ENCODE peak calls at places on chromosomes 3 and 15, in six cellular contexts. P, K, D, A, S and N are unnamed samples. For H3K9me3 and H3K4me1, the result is how much of the 10 kb centered on the place peaks cover.

GRCh38 chr15:79523266-79523665 is 91.1 kb downstream of the MINAR1 start:
- DNase-seq in S (peak), D (no peak), A (no peak), K (no peak), P (no peak), N (no peak)

GRCh38 chr3:39108309-39108708 is 829 bp downstream of the TTC21A start:
- DNase-seq in A (peak), P (no peak), D (peak), K (no peak), S (no peak), N (no peak)

GRCh38 chr3:112376996-112377395 is 44.0 kb downstream of the CD200 start:
- DNase-seq in S (peak), P (no peak), D (no peak), K (no peak), A (no peak), N (no peak)

GRCh38 chr3:40290396-40290795 is 19.1 kb upstream of the EIF1B start:
- DNase-seq in P (no peak), D (no peak), K (no peak), A (peak), S (no peak), N (no peak)

GRCh38 chr3:193347507-193348501 is 30.7 kb downstream of the ATP13A5 start:
- DNase-seq in K (no peak), S (no peak), A (peak), D (peak), P (no peak), N (no peak)

GRCh38 chr15:50209804-50210203 is 27.8 kb downstream of the SLC27A2 start:
- DNase-seq in A (no peak), D (no peak), P (no peak), K (no peak), S (no peak), N (no peak)

GRCh38 chr15:70341566-70341965 is 243.8 kb upstream of the TLE3 start:
- DNase-seq in S (no peak), P (no peak), D (no peak), A (peak), K (peak), N (no peak)

GRCh38 chr3:78919021-78919755 is 848.6 kb downstream of the ROBO1 start:
- DNase-seq in K (no peak), A (no peak), D (no peak), S (peak), P (no peak), N (no peak)

GRCh38 chr3:14174483-14174882 is 3.9 kb downstream of the XPC start:
- DNase-seq in S (peak), P (no peak), D (no peak), K (no peak), A (no peak), N (no peak)

GRCh38 chr3:124707667-124708066 is 22.6 kb upstream of the UMPS start:
- DNase-seq in S (peak), A (peak), D (no peak), K (no peak), P (no peak), N (no peak)

GRCh38 chr15:63605816-63606215 is 8.6 kb downstream of the FBXL22 start:
- DNase-seq in K (no peak), P (no peak), A (no peak), D (no peak), S (no peak), N (no peak)

GRCh38 chr3:58640700-58641372 is 25.7 kb downstream of the FAM3D start:
- DNase-seq in S (peak), A (peak), K (peak), P (peak), D (peak), N (peak)

GRCh38 chr3:124168271-124168670 is 176.3 kb upstream of the ROPN1 start:
- DNase-seq in A (no peak), P (no peak), K (peak), S (peak), D (no peak), N (no peak)

GRCh38 chr3:14440531-14441239 is 38.3 kb downstream of the SLC6A6 start:
- DNase-seq in P (no peak), K (no peak), S (peak), A (peak), D (no peak), N (no peak)

GRCh38 chr3:111737712-111738097 is 121.4 kb upstream of the PHLDB2 start:
- DNase-seq in D (no peak), P (peak), A (no peak), S (peak), K (peak), N (peak)

GRCh38 chr3:41431386-41431785 is 232.1 kb downstream of the CTNNB1 start:
- DNase-seq in D (no peak), K (no peak), A (no peak), P (no peak), S (peak), N (no peak)

GRCh38 chr3:189304465-189305341 is 132.9 kb downstream of the TPRG1 start:
- DNase-seq in K (peak), S (peak), A (peak), D (no peak), P (no peak), N (no peak)

GRCh38 chr15:99630607-99631131 is 64.9 kb downstream of the MEF2A start:
- DNase-seq in P (no peak), K (no peak), S (no peak), D (no peak), A (no peak), N (no peak)

GRCh38 chr3:99921986-99922385 is 104.3 kb downstream of the CMSS1 start:
- DNase-seq in S (no peak), A (no peak), D (no peak), P (no peak), K (no peak), N (no peak)

GRCh38 chr3:2967851-2968250 is 142.3 kb downstream of the IL5RA start:
- DNase-seq in P (no peak), K (no peak), D (no peak), A (no peak), S (no peak), N (no peak)

GRCh38 chr3:56747150-56747549 is 54.6 kb downstream of the ARHGEF3 start:
- DNase-seq in P (no peak), D (no peak), S (no peak), A (no peak), K (no peak), N (no peak)

GRCh38 chr3:133574260-133574881 is 885 bp downstream of the CDV3 start:
- DNase-seq in D (peak), A (peak), P (peak), K (peak), S (peak), N (peak)

GRCh38 chr3:170220871-170221270 is 1.4 kb upstream of the PRKCI start:
- DNase-seq in A (no peak), P (no peak), K (no peak), D (no peak), S (peak), N (no peak)

GRCh38 chr15:101489236-101489632 is 273 bp downstream of the PCSK6 start:
- DNase-seq in D (no peak), S (peak), P (no peak), A (no peak), K (no peak), N (no peak)

GRCh38 chr15:73601449-73602425 is 31.5 kb downstream of the NPTN start:
- DNase-seq in S (peak), P (peak), K (peak), A (no peak), D (no peak), N (peak)

GRCh38 chr3:46946856-46947544 is 29.5 kb downstream of the CCDC12 start:
- DNase-seq in P (no peak), K (peak), A (no peak), D (peak), S (peak), N (no peak)

GRCh38 chr15:62782100-62782791 is 260.3 kb upstream of the TPM1 start:
- DNase-seq in K (peak), S (peak), P (peak), A (peak), D (peak), N (peak)

GRCh38 chr3:152257246-152258074 is 11.3 kb upstream of the MBNL1 start:
- DNase-seq in P (no peak), D (no peak), K (no peak), A (no peak), S (peak), N (no peak)

GRCh38 chr3:79032686-79033318 is 735.0 kb downstream of the ROBO1 start:
- DNase-seq in P (no peak), D (peak), A (no peak), S (peak), K (no peak), N (no peak)

DNA sequence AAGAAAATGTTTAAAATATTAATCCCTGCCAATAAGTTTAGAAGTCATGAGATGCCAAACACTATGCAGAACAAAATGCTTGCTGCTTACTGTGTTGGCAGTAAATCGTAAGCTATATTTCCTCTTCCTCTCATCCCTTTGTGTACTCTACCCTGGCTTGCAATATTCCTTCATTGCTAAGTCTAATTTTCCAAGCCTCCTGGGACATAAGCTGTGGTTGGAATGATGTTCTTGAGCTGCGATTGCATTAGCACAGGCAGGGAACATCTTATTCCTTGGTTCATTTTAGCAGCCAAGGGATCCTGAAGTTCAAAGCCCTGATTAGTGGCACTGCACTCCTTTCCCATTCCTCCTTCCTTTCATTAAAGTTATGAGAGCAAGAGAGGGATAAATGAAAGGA is 535.4 kb downstream of the OCA2 start:
- DNase-seq in P (no peak), K (no peak), D (no peak), A (no peak), S (no peak), N (no peak)
- H3K9me3 ChIP-seq in P (under half), K (under half), D (under half), A (under half), S (under half), N (under half)

GRCh38 chr15:67068724-67069400 is 3.5 kb downstream of the SMAD3 start:
- DNase-seq in D (no peak), A (no peak), K (no peak), P (no peak), S (peak), N (no peak)

GRCh38 chr15:67070150-67070549 is 4.7 kb downstream of the SMAD3 start:
- DNase-seq in P (no peak), S (no peak), A (no peak), K (no peak), D (no peak), N (no peak)

GRCh38 chr15:67072951-67073350 is 7.5 kb downstream of the SMAD3 start:
- DNase-seq in D (no peak), A (no peak), S (no peak), K (no peak), P (no peak), N (no peak)

GRCh38 chr15:67072442-67072841 is 7.0 kb downstream of the SMAD3 start:
- DNase-seq in A (no peak), K (no peak), D (no peak), S (no peak), P (peak), N (no peak)

DNA sequence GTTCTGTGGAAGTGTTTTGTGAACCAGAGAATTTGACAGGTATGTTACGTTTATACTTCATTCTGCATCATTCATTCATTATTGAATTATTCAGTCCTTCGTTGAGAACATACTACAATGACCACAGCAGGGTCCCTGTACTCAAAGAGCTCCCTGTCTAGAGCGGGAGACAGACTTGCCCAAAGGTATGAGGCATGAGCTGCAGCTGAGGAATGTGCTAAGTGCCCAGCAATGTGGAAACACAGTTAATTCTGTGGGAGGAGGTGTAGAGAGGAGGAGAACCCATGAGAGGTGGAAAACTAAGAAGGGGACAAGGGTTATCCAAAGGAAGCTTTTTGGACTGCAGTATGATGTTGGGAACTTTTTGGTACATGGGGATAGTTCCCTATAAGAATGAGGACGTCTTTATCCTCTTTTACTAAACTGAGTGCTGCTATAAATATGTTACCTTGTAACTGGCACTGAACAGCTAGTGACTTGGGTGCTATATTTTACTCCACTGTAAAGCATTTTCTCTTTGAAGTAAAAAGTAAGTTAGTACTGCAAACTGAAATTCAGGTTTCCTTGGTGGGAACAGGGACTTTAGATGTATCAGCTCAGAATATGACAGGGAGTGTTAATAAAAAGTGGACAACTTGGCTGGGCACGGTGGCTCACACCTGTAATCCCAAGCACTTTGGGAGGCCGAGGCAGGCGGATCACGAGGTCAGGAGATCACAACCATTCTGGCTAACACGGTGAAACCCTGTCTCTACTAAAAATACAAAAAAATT is 5.7 kb downstream of the SMAD3 start:
- DNase-seq in S (peak), P (no peak), K (no peak), D (no peak), A (no peak), N (no peak)
- H3K4me1 ChIP-seq in S (under half), P (under half), K (under half), D (half or more), A (under half), N (half or more)

DNA sequence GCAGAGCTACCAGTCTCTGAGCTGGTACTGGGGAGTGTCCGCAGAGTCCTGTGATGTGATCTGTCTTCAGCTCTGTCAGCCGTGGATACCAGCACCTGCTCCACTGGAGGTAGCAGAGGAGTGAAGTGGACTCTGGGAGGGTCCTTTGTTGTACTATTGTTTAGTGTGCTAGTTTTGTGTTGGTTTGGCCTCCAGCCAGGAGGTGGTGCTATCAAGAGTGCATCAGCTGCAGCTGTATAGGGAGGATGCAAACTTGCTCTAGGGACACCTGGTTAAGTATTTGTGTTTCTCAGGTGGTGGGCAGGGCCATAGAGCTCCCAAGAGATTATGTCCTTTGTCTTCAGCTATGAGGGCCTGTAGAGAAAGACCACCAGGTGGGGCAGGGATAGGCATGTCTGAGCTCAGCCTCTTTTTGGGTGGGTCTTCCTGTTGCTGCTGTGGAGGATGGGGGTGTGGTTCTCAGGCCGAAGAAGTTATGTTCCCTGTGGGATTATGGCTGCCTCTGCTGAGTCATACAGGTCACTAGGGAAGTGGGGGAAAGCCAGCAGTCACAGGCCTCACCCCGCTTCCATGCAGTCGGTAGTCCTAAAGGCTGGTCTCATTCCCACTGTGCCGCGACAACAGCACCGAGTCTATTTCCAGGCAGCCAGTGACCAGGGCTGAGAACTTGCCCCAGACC is 443.2 kb upstream of the TBL1XR1 start:
- DNase-seq in K (no peak), A (peak), S (no peak), P (no peak), D (no peak), N (no peak)
- H3K9me3 ChIP-seq in K (under half), A (under half), S (under half), P (under half), D (under half), N (under half)

GRCh38 chr3:126992776-126993175 is 9.9 kb downstream of the PLXNA1 start:
- DNase-seq in K (no peak), S (no peak), D (no peak), A (no peak), P (no peak), N (no peak)
- H3K4me1 ChIP-seq in K (under half), S (under half), D (under half), A (under half), P (under half), N (under half)

GRCh38 chr3:26350853-26351252 is 271.7 kb upstream of the LRRC3B start:
- DNase-seq in D (no peak), S (no peak), P (no peak), A (no peak), K (no peak), N (no peak)
- H3K9me3 ChIP-seq in D (under half), S (under half), P (under half), A (under half), K (under half), N (under half)

GRCh38 chr15:36529296-36530011 is 50.0 kb upstream of the CDIN1 start:
- DNase-seq in K (no peak), P (no peak), A (no peak), D (no peak), S (no peak), N (no peak)

GRCh38 chr15:36525430-36525829 is 54.0 kb upstream of the CDIN1 start:
- DNase-seq in K (no peak), S (no peak), P (no peak), A (no peak), D (no peak), N (no peak)

DNA sequence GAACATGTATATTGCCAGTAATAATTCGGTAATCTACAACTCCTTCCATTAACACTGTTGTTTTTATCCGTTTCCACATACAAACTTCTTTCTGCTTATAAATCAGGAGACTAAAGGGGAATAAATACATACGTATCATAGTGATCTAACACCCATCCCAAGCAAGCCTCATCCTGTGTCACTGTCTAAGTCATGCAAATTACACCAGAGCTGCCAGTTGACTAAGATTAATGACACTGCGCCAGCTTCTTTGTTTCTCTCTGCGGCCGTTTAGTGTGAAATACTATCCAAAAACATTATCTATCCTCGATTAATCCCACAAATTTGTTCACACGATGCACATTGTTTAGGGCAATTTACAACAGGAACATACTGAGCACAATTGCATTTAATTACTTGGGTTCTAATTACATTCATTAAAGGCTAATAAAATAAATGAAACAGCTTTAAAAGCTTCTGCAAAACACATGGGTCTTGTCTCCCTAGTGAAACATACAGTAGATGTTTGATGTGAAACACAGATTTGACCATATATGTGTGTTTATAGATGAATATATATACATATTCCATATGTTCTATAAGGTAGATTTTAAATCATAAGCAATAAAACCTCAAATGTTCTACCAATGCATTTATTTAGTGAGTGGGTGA is 51.8 kb upstream of the CDIN1 start:
- DNase-seq in P (no peak), D (peak), K (no peak), A (no peak), S (peak), N (no peak)
- H3K4me1 ChIP-seq in P (under half), D (under half), K (under half), A (under half), S (under half), N (under half)

GRCh38 chr15:25022233-25022632 is 67.4 kb downstream of the SNRPN start:
- DNase-seq in D (no peak), P (no peak), A (no peak), K (no peak), S (peak), N (no peak)
- H3K9me3 ChIP-seq in D (under half), P (under half), A (under half), K (under half), S (under half), N (under half)